ENCODE peak calls at places on chromosomes 6 and 20, in six cellular contexts. A is GM23338, Z is spleen, S is HL-60, B is prostate gland, Y is K562. X is an unnamed sample.
A peak's percentile ranks its signal among the peaks of the same experiment; 100 is the strongest.

GRCh38 chr6:104161960-104162669 is 697.6 kb downstream of the HACE1 start:
- DNase-seq in A (peak; percentile 8), Z (no peak), S (no peak), B (no peak), Y (no peak), X (no peak)

GRCh38 chr6:151806757-151807512 is 547 bp upstream of the ESR1 start:
- DNase-seq in A (peak; percentile 16), Z (no peak), S (no peak), B (no peak), Y (no peak), X (no peak)

GRCh38 chr20:19864130-19864529 is 106.1 kb downstream of the RIN2 start:
- DNase-seq in A (no peak), Z (no peak), S (no peak), B (no peak), Y (no peak), X (no peak)

GRCh38 chr6:158628542-158628941 is 16.0 kb downstream of the DYNLT1 start:
- DNase-seq in A (no peak), Z (no peak), S (no peak), B (no peak), Y (no peak), X (no peak)

GRCh38 chr6:166626177-166627038 is 643 bp downstream of the RPS6KA2 start:
- DNase-seq in A (peak; percentile 80), Z (peak; percentile 91), S (no peak), B (no peak), Y (no peak), X (no peak)

GRCh38 chr6:48016027-48016755 is 94.8 kb downstream of the PTCHD4 start:
- DNase-seq in A (no peak), Z (no peak), S (no peak), B (no peak), Y (no peak), X (no peak)

GRCh38 chr6:24358219-24358821 is 461 bp upstream of the DCDC2 start:
- DNase-seq in A (no peak), Z (no peak), S (no peak), B (no peak), Y (no peak), X (no peak)

GRCh38 chr20:23686046-23686750 is 2.6 kb downstream of the CST4 start:
- DNase-seq in A (no peak), Z (no peak), S (no peak), B (no peak), Y (no peak), X (no peak)

GRCh38 chr6:101935732-101936131 is 542.2 kb downstream of the GRIK2 start:
- DNase-seq in A (no peak), Z (no peak), S (no peak), B (no peak), Y (no peak), X (no peak)

GRCh38 chr20:535958-536357 is 7.6 kb downstream of the CSNK2A1 start:
- DNase-seq in A (no peak), Z (no peak), S (no peak), B (no peak), Y (no peak), X (no peak)

GRCh38 chr6:29967379-29968010 is 25.2 kb downstream of the HLA-A start:
- DNase-seq in A (no peak), Z (no peak), S (peak; percentile 22), B (no peak), Y (peak; percentile 74), X (peak; percentile 71)

GRCh38 chr20:18754030-18754659 is 59.4 kb upstream of the SCP2D1 start:
- DNase-seq in A (no peak), Z (no peak), S (no peak), B (no peak), Y (no peak), X (no peak)

GRCh38 chr6:42616716-42617115 is 52.9 kb downstream of the UBR2 start:
- DNase-seq in A (no peak), Z (no peak), S (no peak), B (no peak), Y (no peak), X (no peak)

GRCh38 chr6:134814076-134814709 is 135.7 kb downstream of the ALDH8A1 start:
- DNase-seq in A (no peak), Z (no peak), S (no peak), B (no peak), Y (no peak), X (no peak)

GRCh38 chr6:1202201-1202600 is 109.7 kb upstream of the FOXQ1 start:
- DNase-seq in A (no peak), Z (no peak), S (no peak), B (no peak), Y (no peak), X (no peak)

GRCh38 chr6:142947702-142948480 is 2.9 kb upstream of the HIVEP2 start:
- DNase-seq in A (no peak), Z (no peak), S (no peak), B (no peak), Y (no peak), X (no peak)

GRCh38 chr6:149969635-149970034 is 5.9 kb downstream of the ULBP1 start:
- DNase-seq in A (no peak), Z (no peak), S (no peak), B (no peak), Y (no peak), X (no peak)

GRCh38 chr20:51733070-51733469 is 35.1 kb downstream of the ATP9A start:
- DNase-seq in A (no peak), Z (no peak), S (no peak), B (no peak), Y (no peak), X (no peak)

GRCh38 chr20:51734876-51735499 is 33.2 kb downstream of the ATP9A start:
- DNase-seq in A (no peak), Z (no peak), S (no peak), B (no peak), Y (no peak), X (no peak)

GRCh38 chr20:51731771-51732453 is 36.3 kb downstream of the ATP9A start:
- DNase-seq in A (no peak), Z (no peak), S (no peak), B (no peak), Y (no peak), X (no peak)

GRCh38 chr20:51729771-51730170 is 38.4 kb downstream of the ATP9A start:
- DNase-seq in A (no peak), Z (no peak), S (no peak), B (no peak), Y (no peak), X (no peak)

GRCh38 chr20:51732454-51732791 is 35.8 kb downstream of the ATP9A start:
- DNase-seq in A (no peak), Z (no peak), S (no peak), B (no peak), Y (no peak), X (no peak)
- TF ChIP-seq POLR2AphosphoS5 in A (no peak), Z (no peak), S (no peak), B (peak; percentile 34), Y (no peak), X (no peak)

DNA sequence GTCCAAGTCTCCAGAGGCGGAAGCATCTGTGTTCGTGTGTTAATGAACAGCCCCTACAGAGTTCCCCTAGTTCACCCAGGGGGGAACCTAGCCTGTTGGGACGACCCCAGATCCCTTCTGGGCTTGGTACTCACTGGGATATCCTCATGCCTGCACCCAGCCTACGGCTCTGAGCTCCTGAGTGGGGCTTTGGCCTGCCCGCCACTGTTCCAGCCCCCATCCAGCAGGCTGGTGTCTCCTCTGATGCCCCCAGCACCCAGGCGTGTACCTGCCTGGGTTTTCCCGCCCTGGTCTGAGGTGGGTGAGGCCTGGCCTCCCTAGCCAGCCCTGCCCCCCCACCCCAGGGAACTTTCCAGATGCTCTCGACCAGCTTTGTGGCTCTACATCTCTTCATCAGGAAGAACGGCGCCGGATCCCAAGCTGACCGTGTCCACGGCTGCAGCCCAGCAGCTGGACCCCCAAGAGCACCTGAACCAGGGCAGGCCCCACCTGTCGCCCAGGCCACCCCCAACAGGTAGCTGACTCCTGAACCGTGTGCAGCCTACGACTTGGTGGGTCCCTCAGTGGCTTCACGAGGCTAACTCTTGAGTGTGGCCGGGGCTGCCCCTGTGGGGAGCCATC is 2.4 kb upstream of the TNFRSF6B start:
- DNase-seq in A (no peak), Z (peak; percentile 64), S (no peak), B (no peak), Y (no peak), X (no peak)
- TF ChIP-seq POLR2AphosphoS5 in A (no peak), Z (no peak), S (no peak), B (no peak), Y (no peak), X (no peak)

GRCh38 chr20:62364911-62365736 is 2.0 kb downstream of the LAMA5 start:
- DNase-seq in A (no peak), Z (no peak), S (no peak), B (no peak), Y (no peak), X (no peak)
- TF ChIP-seq POLR2AphosphoS5 in A (no peak), Z (no peak), S (no peak), B (no peak), Y (no peak), X (no peak)

GRCh38 chr6:26028212-26028752 is 58.9 kb upstream of the HFE start:
- DNase-seq in A (no peak), Z (no peak), S (no peak), B (no peak), Y (no peak), X (no peak)

GRCh38 chr6:26029570-26029856 is 57.7 kb upstream of the HFE start:
- DNase-seq in A (no peak), Z (no peak), S (no peak), B (no peak), Y (no peak), X (no peak)

GRCh38 chr6:26029857-26030653 is 57.2 kb upstream of the HFE start:
- DNase-seq in A (no peak), Z (no peak), S (no peak), B (no peak), Y (no peak), X (no peak)

GRCh38 chr6:26027491-26028211 is 59.6 kb upstream of the HFE start:
- DNase-seq in A (no peak), Z (no peak), S (no peak), B (no peak), Y (no peak), X (no peak)

DNA sequence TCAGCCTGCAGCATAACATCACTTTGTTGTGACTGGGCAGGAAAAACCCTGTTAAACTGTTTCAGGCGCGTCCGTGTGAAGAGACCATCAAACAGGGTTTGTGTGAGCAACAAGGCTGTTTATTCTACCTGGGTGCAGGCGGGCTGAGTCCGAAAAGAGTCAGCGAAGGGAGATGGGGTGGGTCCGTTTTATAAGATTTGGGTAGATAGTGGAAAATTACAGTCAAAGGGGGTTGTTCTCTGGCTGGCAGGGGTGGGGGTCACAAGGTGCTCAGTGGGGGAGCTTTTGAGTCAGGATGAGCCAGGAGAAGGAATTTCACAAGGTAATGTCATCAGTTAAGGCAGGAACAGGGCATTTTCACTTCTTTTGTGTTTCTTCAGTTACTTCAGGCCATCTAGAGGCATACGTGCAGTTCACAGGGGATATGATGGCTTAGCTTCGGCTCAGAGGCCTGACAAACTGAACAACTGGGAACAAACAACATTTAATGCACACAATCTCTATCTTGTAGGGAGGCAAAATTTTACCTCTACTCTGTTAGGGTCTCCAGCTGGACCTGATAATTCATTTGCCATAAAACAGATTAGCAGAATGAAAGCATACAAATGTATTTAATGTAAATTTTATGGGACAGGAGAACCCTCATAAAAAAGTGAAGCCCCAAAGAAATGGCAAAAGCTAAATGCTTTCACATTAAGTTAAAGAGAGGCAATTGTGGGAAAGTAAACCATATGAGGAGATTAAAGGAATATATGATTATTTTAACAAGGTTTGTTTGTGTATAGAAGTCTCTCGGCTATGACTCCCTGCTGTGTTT is 58.3 kb upstream of the HFE start:
- DNase-seq in A (peak; percentile 61), Z (no peak), S (no peak), B (no peak), Y (no peak), X (no peak)
- TF ChIP-seq POLR2AphosphoS5 in A (no peak), Z (no peak), S (no peak), B (no peak), Y (peak; percentile 77), X (no peak)